ENCODE peak calls at places on chromosomes 6 and 20, in six cellular contexts. X is anterior cingulate cortex; C is WTC11; B is nephron progenitor cell; F is NCI-H774; N is stimulated activated CD4-positive, alpha-beta T cell treated with anti-CD3 and anti-CD28 coated beads, Interleukin-4, amount 100 ng/mL, for 48 hours. E is an unnamed sample.

GRCh38 chr20:4869290-4870193 is 131.8 kb downstream of the SLC23A2 start:
- DNase-seq in F (peak; percentile 27), X (no peak), B (no peak), C (no peak), N (no peak), E (no peak)

GRCh38 chr20:44106615-44107014 is 80.4 kb downstream of the JPH2 start:
- DNase-seq in B (no peak), C (no peak), N (no peak), F (no peak), X (no peak), E (no peak)

GRCh38 chr20:37948956-37949355 is 46.0 kb downstream of the VSTM2L start:
- DNase-seq in X (no peak), C (no peak), F (no peak), N (no peak), B (no peak), E (no peak)

GRCh38 chr6:13813621-13814175 is 659 bp downstream of the MCUR1 start:
- DNase-seq in N (no peak), X (no peak), F (peak; percentile 49), C (peak; percentile 84), B (no peak), E (peak; percentile 26)

GRCh38 chr6:63904844-63905243 is 269.2 kb downstream of the PHF3 start:
- DNase-seq in B (no peak), N (no peak), F (no peak), X (no peak), C (no peak), E (no peak)

GRCh38 chr6:46469021-46469420 is 22.2 kb downstream of the RCAN2 start:
- DNase-seq in X (no peak), F (no peak), B (no peak), N (no peak), C (no peak), E (no peak)

GRCh38 chr6:150898390-150899170 is 33.1 kb downstream of the MTHFD1L start:
- DNase-seq in F (no peak), X (no peak), N (no peak), B (no peak), C (no peak), E (no peak)

GRCh38 chr6:47360388-47360787 is 50.7 kb upstream of the TNFRSF21 start:
- DNase-seq in C (no peak), N (no peak), F (no peak), B (no peak), X (no peak), E (no peak)